ENCODE peak calls at places on chromosome 11, in seven cellular contexts. T is hepatocyte, O is H9, Q is HCT116, X is DND-41, H is fibroblast of lung, S is PC-3. Z is an unnamed sample.

GRCh38 chr11:102497061-102497460 is 33.5 kb downstream of the MMP7 start:
- DNase-seq in T (no peak), O (no peak), Q (no peak), X (no peak), H (peak; percentile 77), S (peak; percentile 35), Z (peak; percentile 41)

GRCh38 chr11:17403977-17404759 is 15.7 kb upstream of the KCNJ11 start:
- DNase-seq in T (no peak), O (no peak), Q (no peak), X (no peak), H (peak; percentile 45), S (no peak), Z (peak; percentile 69)

GRCh38 chr11:32071811-32072210 is 19.1 kb upstream of the RCN1 start:
- DNase-seq in T (peak; percentile 54), O (peak; percentile 41), Q (no peak), X (no peak), H (peak; percentile 84), S (peak; percentile 77), Z (peak; percentile 65)

GRCh38 chr11:15692739-15693138 is 578.0 kb downstream of the INSC start:
- DNase-seq in T (no peak), O (no peak), Q (no peak), X (no peak), H (peak; percentile 79), S (no peak), Z (peak; percentile 48)

GRCh38 chr11:59463176-59463575 is 6.4 kb downstream of the OR4D6 start:
- DNase-seq in T (no peak), O (no peak), Q (no peak), X (no peak), H (no peak), S (peak; percentile 25), Z (no peak)

GRCh38 chr11:110891411-110891810 is 179.2 kb upstream of the ARHGAP20 start:
- DNase-seq in T (no peak), O (no peak), Q (no peak), X (no peak), H (peak; percentile 75), S (no peak), Z (no peak)

GRCh38 chr11:69962152-69962551 is 116.0 kb upstream of the ANO1 start:
- DNase-seq in T (no peak), O (no peak), Q (peak; percentile 77), X (no peak), H (peak; percentile 70), S (peak; percentile 94), Z (peak; percentile 75)

GRCh38 chr11:57598831-57599155 is 1.3 kb downstream of the SERPING1 start:
- DNase-seq in T (peak; percentile 19), O (no peak), Q (no peak), X (no peak), H (peak; percentile 37), S (no peak), Z (no peak)

GRCh38 chr11:74321487-74322188 is 10.2 kb upstream of the P4HA3 start:
- DNase-seq in T (peak; percentile 34), O (no peak), Q (no peak), X (peak; percentile 34), H (peak; percentile 69), S (peak; percentile 77), Z (no peak)

GRCh38 chr11:12995823-12996222 is 13.3 kb upstream of the RASSF10 start:
- DNase-seq in T (no peak), O (no peak), Q (no peak), X (no peak), H (no peak), S (no peak), Z (no peak)

GRCh38 chr11:12993626-12994025 is 15.5 kb upstream of the RASSF10 start:
- DNase-seq in T (no peak), O (no peak), Q (no peak), X (no peak), H (no peak), S (peak; percentile 68), Z (no peak)

GRCh38 chr11:12994476-12994875 is 14.6 kb upstream of the RASSF10 start:
- DNase-seq in T (no peak), O (no peak), Q (no peak), X (no peak), H (no peak), S (no peak), Z (no peak)

GRCh38 chr11:12997168-12997567 is 11.9 kb upstream of the RASSF10 start:
- DNase-seq in T (no peak), O (no peak), Q (no peak), X (no peak), H (no peak), S (no peak), Z (no peak)

DNA sequence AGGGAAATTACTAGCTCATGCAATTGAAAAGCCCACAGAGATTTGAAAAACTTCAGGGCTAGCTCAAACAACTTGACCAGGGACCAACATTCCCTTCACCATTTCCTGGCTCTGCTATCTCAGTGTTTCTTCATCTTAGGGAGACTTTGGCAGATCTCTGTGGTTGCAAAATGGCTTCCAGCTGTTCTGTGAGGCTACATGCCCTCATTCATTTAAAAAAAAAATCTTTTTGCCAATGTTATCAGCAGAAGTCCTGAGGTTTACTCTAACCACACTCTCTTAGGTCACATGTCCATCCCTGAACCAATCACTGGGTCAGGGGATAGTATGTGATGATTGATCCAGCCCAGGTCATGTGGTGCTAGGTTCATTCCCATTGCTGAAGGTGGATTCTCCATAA is 13.9 kb upstream of the RASSF10 start:
- DNase-seq in T (no peak), O (no peak), Q (no peak), X (no peak), H (peak; percentile 78), S (no peak), Z (no peak)
- H3K27me3 ChIP-seq in T (no peaks in the 10 kb centered on the region), O (no peaks in the 10 kb centered on the region), Q (no peaks in the 10 kb centered on the region), X (no peaks in the 10 kb centered on the region), H (no peaks in the 10 kb centered on the region), S (no peaks in the 10 kb centered on the region), Z (no peaks in the 10 kb centered on the region)

DNA sequence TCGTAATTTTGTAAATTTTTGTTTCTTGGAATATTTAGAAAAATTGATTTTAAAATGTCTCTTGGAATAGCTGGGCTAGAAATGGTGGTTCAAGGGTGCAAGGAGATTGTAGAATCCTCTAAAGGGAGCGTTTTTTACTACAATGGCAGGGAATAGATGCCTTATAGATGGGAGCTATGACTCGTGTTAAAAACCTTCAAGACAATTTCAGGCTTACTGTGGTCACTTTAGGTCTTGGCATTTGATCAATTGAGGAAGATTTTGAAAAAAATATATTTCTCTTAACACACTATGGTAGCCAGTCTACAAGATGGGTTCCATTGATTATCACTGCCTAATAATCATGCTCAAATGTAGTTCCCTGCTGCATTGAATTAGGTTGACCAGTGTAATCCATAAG is 25.0 kb downstream of the METTL15 start:
- DNase-seq in T (no peak), O (no peak), Q (no peak), X (no peak), H (peak; percentile 48), S (no peak), Z (no peak)
- H3K4me2 ChIP-seq in T (no peak overlapping the region), O (no peak overlapping the region), Q (no peak overlapping the region), X (no peak overlapping the region), H (no peak overlapping the region), S (no peak overlapping the region), Z (no peak overlapping the region)

DNA sequence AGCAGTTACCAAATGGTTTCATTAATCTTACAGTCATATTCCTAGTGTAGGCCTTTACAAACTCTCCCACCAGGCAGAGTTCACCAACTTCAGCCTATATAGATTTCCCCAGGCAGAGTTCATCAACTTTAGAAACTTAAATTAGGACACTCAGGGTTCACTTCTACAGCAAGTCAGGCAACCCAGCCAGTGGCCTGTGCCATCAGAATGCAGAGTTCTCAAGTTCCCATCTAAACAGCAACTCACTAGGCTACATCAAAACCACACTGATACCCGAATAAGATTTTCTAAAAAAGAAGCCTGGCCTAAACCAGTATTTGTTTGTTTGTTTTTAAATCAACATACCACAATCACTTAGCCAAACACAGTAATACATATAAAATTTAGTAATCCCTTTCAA is 33.7 kb downstream of the PICALM start:
- DNase-seq in T (no peak), O (no peak), Q (no peak), X (no peak), H (no peak), S (no peak), Z (no peak)
- H3K4me1 ChIP-seq in T (no peaks in the 10 kb centered on the region), O (no peaks in the 10 kb centered on the region), Q (no peaks in the 10 kb centered on the region), X (no peaks in the 10 kb centered on the region), H (no peaks in the 10 kb centered on the region), S (no peaks in the 10 kb centered on the region), Z (no peaks in the 10 kb centered on the region)

GRCh38 chr11:3840870-3841425 is at the start of gene RHOG:
- DNase-seq in T (peak; percentile 89), O (peak; percentile 85), Q (no peak), X (no peak), H (peak; percentile 76), S (peak; percentile 57), Z (peak; percentile 70)
- H3K27me3 ChIP-seq in T (no peaks in the 10 kb centered on the region), O (no peaks in the 10 kb centered on the region), Q (no peaks in the 10 kb centered on the region), X (no peaks in the 10 kb centered on the region), H (no peaks in the 10 kb centered on the region), S (no peaks in the 10 kb centered on the region), Z (no peaks in the 10 kb centered on the region)